ENCODE peak calls at places on chromosomes 12 and 14, in eight cellular contexts. E is NCI-H2081; W is HFF-Myc; I is RWPE1; H is activated CD4-positive, alpha-beta T cell treated with anti-CD3 and anti-CD28 coated beads, Interleukin-2, amount 50 U/mL, for 4 hours; J is sigmoid colon; Q is nephron progenitor cell; B is small intestine. O is an unnamed sample.

GRCh38 chr12:74538491-74539258 is 1.0 kb downstream of the ATXN7L3B start:
- DNase-seq in H (peak), E (no peak), W (no peak), J (no peak), I (peak), Q (peak), B (peak), O (no peak)

GRCh38 chr14:100827140-100827517 is 1.2 kb downstream of the MEG3 start:
- DNase-seq in B (no peak), Q (no peak), H (no peak), W (no peak), I (no peak), E (no peak), J (no peak), O (no peak)

GRCh38 chr14:100369019-100369418 is 45.9 kb downstream of the SLC25A47 start:
- DNase-seq in B (no peak), Q (no peak), E (no peak), W (no peak), J (no peak), H (no peak), I (no peak), O (no peak)

GRCh38 chr12:3597526-3598210 is 106.7 kb downstream of the PRMT8 start:
- DNase-seq in I (no peak), Q (no peak), E (no peak), B (no peak), H (no peak), J (peak), W (no peak), O (no peak)

GRCh38 chr12:100554608-100555077 is 18.8 kb upstream of the GAS2L3 start:
- DNase-seq in Q (peak), I (peak), H (no peak), J (no peak), B (peak), W (peak), E (peak), O (no peak)

GRCh38 chr12:131552167-131552863 is 158.6 kb upstream of the SFSWAP start:
- DNase-seq in J (no peak), I (no peak), E (no peak), W (no peak), Q (no peak), H (no peak), B (no peak), O (no peak)

GRCh38 chr12:26109343-26109841 is 15.4 kb downstream of the BHLHE41 start:
- DNase-seq in B (no peak), E (no peak), W (no peak), I (no peak), Q (peak), H (no peak), J (peak), O (no peak)

GRCh38 chr12:124174949-124175348 is 119.9 kb upstream of the RFLNA start:
- DNase-seq in Q (no peak), B (no peak), I (no peak), H (no peak), E (no peak), J (no peak), W (no peak), O (no peak)

GRCh38 chr14:79911762-79912161 is 299.5 kb downstream of the DIO2 start:
- DNase-seq in I (no peak), J (no peak), H (no peak), W (no peak), E (no peak), Q (no peak), B (no peak), O (no peak)

GRCh38 chr14:104657563-104658324 is 31.7 kb upstream of the INF2 start:
- DNase-seq in I (no peak), Q (no peak), B (no peak), J (no peak), H (no peak), W (no peak), E (no peak), O (no peak)

GRCh38 chr14:21965042-21965441 is 291.4 kb upstream of the OR4E1 start:
- DNase-seq in Q (no peak), B (peak), E (no peak), H (peak), W (no peak), J (no peak), I (no peak), O (no peak)

GRCh38 chr14:30798516-30798915 is 75.8 kb upstream of the COCH start:
- DNase-seq in I (no peak), E (no peak), J (no peak), H (no peak), Q (no peak), B (no peak), W (no peak), O (no peak)

GRCh38 chr12:26523708-26524150 is 309.3 kb downstream of the ITPR2 start:
- DNase-seq in Q (no peak), B (peak), J (peak), E (peak), I (peak), W (no peak), H (no peak), O (no peak)

GRCh38 chr14:54782803-54783659 is 119.6 kb downstream of the GCH1 start:
- DNase-seq in H (no peak), I (no peak), E (no peak), Q (peak), B (no peak), J (peak), W (no peak), O (peak)

GRCh38 chr12:105822131-105823103 is 316.3 kb downstream of the NUAK1 start:
- DNase-seq in Q (no peak), I (no peak), W (no peak), J (no peak), H (no peak), B (no peak), E (no peak), O (no peak)

GRCh38 chr12:981956-982355 is 9.1 kb upstream of the ERC1 start:
- DNase-seq in J (no peak), H (no peak), I (no peak), W (no peak), Q (no peak), B (no peak), E (no peak), O (no peak)

O was measured in WTC11.